ENCODE peak calls at places on chromosomes 12 and 14, in nine cellular contexts. One of them, this sample, is unnamed.

GRCh38 chr12:25155031-25155576 is 39.9 kb downstream of the DNAI7 start:
- DNase-seq in adipocyte: peak; percentile 84
- DNase-seq in mesendoderm: peak; percentile 34
- DNase-seq in CD8-positive, alpha-beta T cell: no peak
- DNase-seq in suprapubic skin: no peak
- DNase-seq in heart right ventricle: no peak
- DNase-seq in stomach: no peak
- DNase-seq in body of pancreas: no peak
- DNase-seq in IMR-90: peak; percentile 87
- DNase-seq in this sample: peak; percentile 46

GRCh38 chr12:91355150-91356006 is 172.8 kb upstream of the DCN start:
- DNase-seq in adipocyte: peak; percentile 90
- DNase-seq in mesendoderm: peak; percentile 70
- DNase-seq in CD8-positive, alpha-beta T cell: peak; percentile 33
- DNase-seq in suprapubic skin: peak; percentile 81
- DNase-seq in heart right ventricle: peak; percentile 37
- DNase-seq in stomach: peak; percentile 66
- DNase-seq in body of pancreas: peak; percentile 71
- DNase-seq in IMR-90: peak; percentile 80
- DNase-seq in this sample: peak; percentile 28

GRCh38 chr12:93979189-93979588 is 169.2 kb upstream of the PLXNC1 start:
- DNase-seq in adipocyte: peak; percentile 16
- DNase-seq in mesendoderm: peak; percentile 49
- DNase-seq in CD8-positive, alpha-beta T cell: no peak
- DNase-seq in suprapubic skin: no peak
- DNase-seq in heart right ventricle: no peak
- DNase-seq in stomach: peak; percentile 35
- DNase-seq in body of pancreas: peak; percentile 38
- DNase-seq in IMR-90: peak; percentile 38
- DNase-seq in this sample: peak; percentile 20

GRCh38 chr12:84502907-84503787 is 409.5 kb downstream of the SLC6A15 start:
- DNase-seq in adipocyte: peak; percentile 86
- DNase-seq in mesendoderm: peak; percentile 79
- DNase-seq in CD8-positive, alpha-beta T cell: no peak
- DNase-seq in suprapubic skin: no peak
- DNase-seq in heart right ventricle: no peak
- DNase-seq in stomach: peak; percentile 30
- DNase-seq in body of pancreas: peak; percentile 70
- DNase-seq in IMR-90: peak; percentile 72
- DNase-seq in this sample: no peak

GRCh38 chr14:87409401-87409800 is 583.6 kb downstream of the GALC start:
- DNase-seq in adipocyte: no peak
- DNase-seq in mesendoderm: peak; percentile 31
- DNase-seq in CD8-positive, alpha-beta T cell: no peak
- DNase-seq in suprapubic skin: no peak
- DNase-seq in heart right ventricle: no peak
- DNase-seq in stomach: no peak
- DNase-seq in body of pancreas: no peak
- DNase-seq in IMR-90: peak; percentile 65
- DNase-seq in this sample: no peak

GRCh38 chr12:127664901-127665300 is 602.1 kb upstream of the TMEM132C start:
- DNase-seq in adipocyte: no peak
- DNase-seq in mesendoderm: no peak
- DNase-seq in CD8-positive, alpha-beta T cell: no peak
- DNase-seq in suprapubic skin: no peak
- DNase-seq in heart right ventricle: no peak
- DNase-seq in stomach: no peak
- DNase-seq in body of pancreas: no peak
- DNase-seq in IMR-90: peak; percentile 27
- DNase-seq in this sample: no peak

GRCh38 chr12:66901136-66901932 is 222.5 kb upstream of the GRIP1 start:
- DNase-seq in adipocyte: no peak
- DNase-seq in mesendoderm: no peak
- DNase-seq in CD8-positive, alpha-beta T cell: no peak
- DNase-seq in suprapubic skin: no peak
- DNase-seq in heart right ventricle: no peak
- DNase-seq in stomach: no peak
- DNase-seq in body of pancreas: no peak
- DNase-seq in IMR-90: no peak
- DNase-seq in this sample: no peak

GRCh38 chr14:34682787-34683321 is 31.5 kb downstream of the CFL2 start:
- DNase-seq in adipocyte: no peak
- DNase-seq in mesendoderm: no peak
- DNase-seq in CD8-positive, alpha-beta T cell: no peak
- DNase-seq in suprapubic skin: no peak
- DNase-seq in heart right ventricle: no peak
- DNase-seq in stomach: no peak
- DNase-seq in body of pancreas: no peak
- DNase-seq in IMR-90: no peak
- DNase-seq in this sample: no peak

GRCh38 chr12:15719230-15719629 is 70.0 kb downstream of the EPS8 start:
- DNase-seq in adipocyte: peak; percentile 36
- DNase-seq in mesendoderm: no peak
- DNase-seq in CD8-positive, alpha-beta T cell: no peak
- DNase-seq in suprapubic skin: no peak
- DNase-seq in heart right ventricle: no peak
- DNase-seq in stomach: no peak
- DNase-seq in body of pancreas: no peak
- DNase-seq in IMR-90: no peak
- DNase-seq in this sample: no peak

GRCh38 chr12:47095446-47096236 is 15.9 kb upstream of the AMIGO2 start:
- DNase-seq in adipocyte: peak; percentile 55
- DNase-seq in mesendoderm: no peak
- DNase-seq in CD8-positive, alpha-beta T cell: no peak
- DNase-seq in suprapubic skin: no peak
- DNase-seq in heart right ventricle: no peak
- DNase-seq in stomach: no peak
- DNase-seq in body of pancreas: no peak
- DNase-seq in IMR-90: peak; percentile 95
- DNase-seq in this sample: no peak

GRCh38 chr14:50039734-50040400 is 76.5 kb downstream of the VCPKMT start:
- DNase-seq in adipocyte: no peak
- DNase-seq in mesendoderm: peak; percentile 60
- DNase-seq in CD8-positive, alpha-beta T cell: no peak
- DNase-seq in suprapubic skin: peak; percentile 76
- DNase-seq in heart right ventricle: peak; percentile 36
- DNase-seq in stomach: no peak
- DNase-seq in body of pancreas: no peak
- DNase-seq in IMR-90: no peak
- DNase-seq in this sample: no peak

GRCh38 chr14:50041980-50042379 is 74.4 kb downstream of the VCPKMT start:
- DNase-seq in adipocyte: no peak
- DNase-seq in mesendoderm: no peak
- DNase-seq in CD8-positive, alpha-beta T cell: no peak
- DNase-seq in suprapubic skin: no peak
- DNase-seq in heart right ventricle: no peak
- DNase-seq in stomach: no peak
- DNase-seq in body of pancreas: no peak
- DNase-seq in IMR-90: no peak
- DNase-seq in this sample: no peak

GRCh38 chr14:50039120-50039517 is 77.3 kb downstream of the VCPKMT start:
- DNase-seq in adipocyte: no peak
- DNase-seq in mesendoderm: no peak
- DNase-seq in CD8-positive, alpha-beta T cell: no peak
- DNase-seq in suprapubic skin: no peak
- DNase-seq in heart right ventricle: no peak
- DNase-seq in stomach: no peak
- DNase-seq in body of pancreas: no peak
- DNase-seq in IMR-90: no peak
- DNase-seq in this sample: no peak

GRCh38 chr14:50040401-50040775 is 76.0 kb downstream of the VCPKMT start:
- DNase-seq in adipocyte: peak; percentile 38
- DNase-seq in mesendoderm: peak; percentile 55
- DNase-seq in CD8-positive, alpha-beta T cell: peak; percentile 41
- DNase-seq in suprapubic skin: no peak
- DNase-seq in heart right ventricle: no peak
- DNase-seq in stomach: peak; percentile 29
- DNase-seq in body of pancreas: no peak
- DNase-seq in IMR-90: peak; percentile 86
- DNase-seq in this sample: peak; percentile 60

GRCh38 chr14:50040905-50041465 is 75.4 kb downstream of the VCPKMT start:
- DNase-seq in adipocyte: no peak
- DNase-seq in mesendoderm: no peak
- DNase-seq in CD8-positive, alpha-beta T cell: no peak
- DNase-seq in suprapubic skin: no peak
- DNase-seq in heart right ventricle: no peak
- DNase-seq in stomach: no peak
- DNase-seq in body of pancreas: no peak
- DNase-seq in IMR-90: no peak
- DNase-seq in this sample: no peak
- H3K4me1 ChIP-seq in adipocyte: peaks cover 49% of the 10 kb centered on the region
- H3K4me1 ChIP-seq in mesendoderm: no peaks in the 10 kb centered on the region
- H3K4me1 ChIP-seq in CD8-positive, alpha-beta T cell: peaks cover 71% of the 10 kb centered on the region
- H3K4me1 ChIP-seq in suprapubic skin: peaks cover 87% of the 10 kb centered on the region
- H3K4me1 ChIP-seq in heart right ventricle: peaks cover 26% of the 10 kb centered on the region
- H3K4me1 ChIP-seq in stomach: peaks cover 36% of the 10 kb centered on the region
- H3K4me1 ChIP-seq in body of pancreas: peaks cover 26% of the 10 kb centered on the region
- H3K4me1 ChIP-seq in IMR-90: peaks cover 34% of the 10 kb centered on the region
- H3K4me1 ChIP-seq in this sample: peaks cover 84% of the 10 kb centered on the region

GRCh38 chr12:11795910-11796459 is 146.5 kb downstream of the ETV6 start:
- DNase-seq in adipocyte: peak; percentile 58
- DNase-seq in mesendoderm: peak; percentile 71
- DNase-seq in CD8-positive, alpha-beta T cell: no peak
- DNase-seq in suprapubic skin: no peak
- DNase-seq in heart right ventricle: no peak
- DNase-seq in stomach: no peak
- DNase-seq in body of pancreas: no peak
- DNase-seq in IMR-90: peak; percentile 91
- DNase-seq in this sample: no peak
- H3K4me1 ChIP-seq in adipocyte: no peaks in the 10 kb centered on the region
- H3K4me1 ChIP-seq in mesendoderm: peaks cover 9% of the 10 kb centered on the region
- H3K4me1 ChIP-seq in CD8-positive, alpha-beta T cell: peaks cover 11% of the 10 kb centered on the region
- H3K4me1 ChIP-seq in suprapubic skin: peaks cover 32% of the 10 kb centered on the region
- H3K4me1 ChIP-seq in heart right ventricle: peaks cover 39% of the 10 kb centered on the region
- H3K4me1 ChIP-seq in stomach: peaks cover 66% of the 10 kb centered on the region
- H3K4me1 ChIP-seq in body of pancreas: peaks cover 49% of the 10 kb centered on the region
- H3K4me1 ChIP-seq in IMR-90: peaks cover 42% of the 10 kb centered on the region
- H3K4me1 ChIP-seq in this sample: peaks cover 27% of the 10 kb centered on the region

GRCh38 chr14:21107360-21107781 is 6.5 kb downstream of the TMEM253 start:
- DNase-seq in adipocyte: no peak
- DNase-seq in mesendoderm: no peak
- DNase-seq in CD8-positive, alpha-beta T cell: no peak
- DNase-seq in suprapubic skin: no peak
- DNase-seq in heart right ventricle: no peak
- DNase-seq in stomach: no peak
- DNase-seq in body of pancreas: no peak
- DNase-seq in IMR-90: peak; percentile 48
- DNase-seq in this sample: no peak

GRCh38 chr14:21106191-21106505 is 5.3 kb downstream of the TMEM253 start:
- DNase-seq in adipocyte: peak; percentile 58
- DNase-seq in mesendoderm: no peak
- DNase-seq in CD8-positive, alpha-beta T cell: no peak
- DNase-seq in suprapubic skin: no peak
- DNase-seq in heart right ventricle: no peak
- DNase-seq in stomach: no peak
- DNase-seq in body of pancreas: no peak
- DNase-seq in IMR-90: no peak
- DNase-seq in this sample: no peak

GRCh38 chr14:21105095-21105494 is 4.2 kb downstream of the TMEM253 start:
- DNase-seq in adipocyte: no peak
- DNase-seq in mesendoderm: no peak
- DNase-seq in CD8-positive, alpha-beta T cell: no peak
- DNase-seq in suprapubic skin: no peak
- DNase-seq in heart right ventricle: no peak
- DNase-seq in stomach: no peak
- DNase-seq in body of pancreas: no peak
- DNase-seq in IMR-90: no peak
- DNase-seq in this sample: no peak

GRCh38 chr14:21108791-21109190 is 7.9 kb downstream of the TMEM253 start:
- DNase-seq in adipocyte: no peak
- DNase-seq in mesendoderm: no peak
- DNase-seq in CD8-positive, alpha-beta T cell: no peak
- DNase-seq in suprapubic skin: no peak
- DNase-seq in heart right ventricle: no peak
- DNase-seq in stomach: no peak
- DNase-seq in body of pancreas: no peak
- DNase-seq in IMR-90: no peak
- DNase-seq in this sample: no peak

GRCh38 chr14:21106506-21107359 is 5.9 kb downstream of the TMEM253 start:
- DNase-seq in adipocyte: peak; percentile 88
- DNase-seq in mesendoderm: peak; percentile 89
- DNase-seq in CD8-positive, alpha-beta T cell: peak; percentile 77
- DNase-seq in suprapubic skin: no peak
- DNase-seq in heart right ventricle: peak; percentile 83
- DNase-seq in stomach: peak; percentile 87
- DNase-seq in body of pancreas: peak; percentile 89
- DNase-seq in IMR-90: peak; percentile 68
- DNase-seq in this sample: peak; percentile 78
- H3K4me1 ChIP-seq in adipocyte: peaks cover 52% of the 10 kb centered on the region
- H3K4me1 ChIP-seq in mesendoderm: peaks cover 10% of the 10 kb centered on the region
- H3K4me1 ChIP-seq in CD8-positive, alpha-beta T cell: peaks cover 13% of the 10 kb centered on the region
- H3K4me1 ChIP-seq in suprapubic skin: peaks cover 65% of the 10 kb centered on the region
- H3K4me1 ChIP-seq in heart right ventricle: peaks cover 27% of the 10 kb centered on the region
- H3K4me1 ChIP-seq in stomach: peaks cover 40% of the 10 kb centered on the region
- H3K4me1 ChIP-seq in body of pancreas: peaks cover 37% of the 10 kb centered on the region
- H3K4me1 ChIP-seq in IMR-90: peaks cover 4% of the 10 kb centered on the region
- H3K4me1 ChIP-seq in this sample: peaks cover 21% of the 10 kb centered on the region

GRCh38 chr14:39113685-39114072 is 444 bp upstream of the GEMIN2 start:
- DNase-seq in adipocyte: no peak
- DNase-seq in mesendoderm: no peak
- DNase-seq in CD8-positive, alpha-beta T cell: no peak
- DNase-seq in suprapubic skin: no peak
- DNase-seq in heart right ventricle: no peak
- DNase-seq in stomach: no peak
- DNase-seq in body of pancreas: no peak
- DNase-seq in IMR-90: no peak
- DNase-seq in this sample: no peak
- H3K4me1 ChIP-seq in adipocyte: peaks cover 11% of the 10 kb centered on the region
- H3K4me1 ChIP-seq in mesendoderm: no peaks in the 10 kb centered on the region
- H3K4me1 ChIP-seq in CD8-positive, alpha-beta T cell: peaks cover 8% of the 10 kb centered on the region
- H3K4me1 ChIP-seq in suprapubic skin: peaks cover 16% of the 10 kb centered on the region
- H3K4me1 ChIP-seq in heart right ventricle: peaks cover 14% of the 10 kb centered on the region
- H3K4me1 ChIP-seq in stomach: peaks cover 23% of the 10 kb centered on the region
- H3K4me1 ChIP-seq in body of pancreas: peaks cover 19% of the 10 kb centered on the region
- H3K4me1 ChIP-seq in IMR-90: peaks cover 1% of the 10 kb centered on the region
- H3K4me1 ChIP-seq in this sample: peaks cover 13% of the 10 kb centered on the region

DNA sequence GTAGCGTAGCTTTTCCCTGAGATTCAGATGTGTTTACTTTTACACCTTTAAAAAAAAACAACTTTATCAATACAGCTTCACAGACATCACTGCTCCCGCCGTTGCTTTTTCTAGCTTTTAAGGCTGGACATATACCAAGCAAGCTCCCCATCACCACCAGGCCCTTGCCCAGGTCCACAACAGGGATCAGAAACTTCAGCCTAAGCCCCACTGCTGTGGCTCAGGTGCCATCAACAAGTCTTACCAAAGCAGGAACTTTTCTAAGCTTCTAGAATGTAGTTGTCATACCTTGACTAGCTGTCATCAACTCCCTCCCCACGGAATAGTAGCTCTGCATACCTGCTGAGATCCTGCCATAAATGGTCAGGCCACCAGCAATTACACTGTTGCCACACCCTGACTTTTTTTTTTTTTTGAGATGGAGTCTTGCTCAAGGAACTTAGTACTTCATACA is 20.0 kb upstream of the ADIPOR2 start:
- DNase-seq in adipocyte: no peak
- DNase-seq in mesendoderm: peak; percentile 58
- DNase-seq in CD8-positive, alpha-beta T cell: no peak
- DNase-seq in suprapubic skin: no peak
- DNase-seq in heart right ventricle: no peak
- DNase-seq in stomach: no peak
- DNase-seq in body of pancreas: no peak
- DNase-seq in IMR-90: no peak
- DNase-seq in this sample: no peak
- H3K4me1 ChIP-seq in adipocyte: peaks cover 31% of the 10 kb centered on the region
- H3K4me1 ChIP-seq in mesendoderm: no peaks in the 10 kb centered on the region
- H3K4me1 ChIP-seq in CD8-positive, alpha-beta T cell: peaks cover 21% of the 10 kb centered on the region
- H3K4me1 ChIP-seq in suprapubic skin: peaks cover 6% of the 10 kb centered on the region
- H3K4me1 ChIP-seq in heart right ventricle: peaks cover 7% of the 10 kb centered on the region
- H3K4me1 ChIP-seq in stomach: peaks cover 38% of the 10 kb centered on the region
- H3K4me1 ChIP-seq in body of pancreas: peaks cover 12% of the 10 kb centered on the region
- H3K4me1 ChIP-seq in IMR-90: peaks cover 2% of the 10 kb centered on the region
- H3K4me1 ChIP-seq in this sample: peaks cover 27% of the 10 kb centered on the region